ENCODE peak calls at places on chromosome 6, in ten cellular contexts. F is CD4-positive, alpha-beta T cell; S is progenitor cell of endocrine pancreas; O is coronary artery; H is foreskin fibroblast; G is neural crest cell; Q is thoracic aorta; W is heart right ventricle; Y is left ventricle myocardium inferior; L is cardiac muscle cell. P is an unnamed sample.

GRCh38 chr6:170035104-170035503 is 255.8 kb downstream of the DLL1 start:
- DNase-seq in Q (no peak), G (no peak), S (no peak), O (no peak), Y (no peak), W (no peak), L (no peak), F (no peak), H (no peak), P (no peak)

GRCh38 chr6:162092816-162093502 is 634.6 kb downstream of the PRKN start:
- DNase-seq in Q (no peak), H (no peak), F (no peak), O (no peak), Y (no peak), W (no peak), L (no peak), S (no peak), G (no peak), P (no peak)

GRCh38 chr6:14286144-14286543 is 168.6 kb downstream of the CD83 start:
- DNase-seq in L (no peak), Q (no peak), F (no peak), G (no peak), H (peak; percentile 79), O (no peak), S (no peak), Y (no peak), W (no peak), P (no peak)

GRCh38 chr6:114131943-114132342 is 161.0 kb upstream of the HDAC2 start:
- DNase-seq in G (no peak), L (no peak), Q (no peak), O (no peak), H (no peak), Y (no peak), W (no peak), S (no peak), F (no peak), P (no peak)

GRCh38 chr6:166949533-166950442 is 6.6 kb downstream of the RNASET2 start:
- DNase-seq in O (no peak), W (no peak), Y (no peak), L (no peak), F (no peak), S (no peak), G (no peak), Q (no peak), H (no peak), P (no peak)

GRCh38 chr6:106442351-106442750 is 81.8 kb downstream of the CRYBG1 start:
- DNase-seq in G (no peak), O (no peak), F (no peak), Q (no peak), W (no peak), H (no peak), S (no peak), Y (no peak), L (no peak), P (no peak)

GRCh38 chr6:113094781-113095180 is 747.7 kb downstream of the RFPL4B start:
- DNase-seq in S (no peak), L (no peak), Y (no peak), G (no peak), W (no peak), H (peak; percentile 37), Q (no peak), O (no peak), F (no peak), P (no peak)

GRCh38 chr6:70834520-70834919 is 122.3 kb downstream of the B3GAT2 start:
- DNase-seq in Q (no peak), F (no peak), W (no peak), Y (no peak), G (no peak), S (no peak), L (no peak), H (peak; percentile 12), O (no peak), P (no peak)

GRCh38 chr6:7640607-7641577 is 50.9 kb downstream of the SNRNP48 start:
- DNase-seq in F (no peak), W (no peak), Y (no peak), Q (no peak), G (no peak), O (no peak), H (no peak), L (no peak), S (no peak), P (peak; percentile 6)

GRCh38 chr6:10175330-10175729 is 239.5 kb downstream of the TFAP2A start:
- DNase-seq in Y (no peak), G (no peak), Q (no peak), F (no peak), L (no peak), O (no peak), W (no peak), H (no peak), S (no peak), P (no peak)

GRCh38 chr6:136344420-136344819 is 54.8 kb upstream of the BCLAF1 start:
- DNase-seq in O (no peak), H (peak; percentile 71), W (no peak), L (no peak), Q (no peak), Y (no peak), G (no peak), S (no peak), F (no peak), P (no peak)

GRCh38 chr6:113564401-113565161 is 292.6 kb upstream of the MARCKS start:
- DNase-seq in L (peak; percentile 95), F (no peak), S (peak; percentile 10), O (peak; percentile 75), Q (peak; percentile 2), Y (peak; percentile 86), G (peak; percentile 54), W (peak; percentile 80), H (peak; percentile 94), P (no peak)

GRCh38 chr6:33344771-33345697 is 27.5 kb upstream of the ZBTB22 start:
- DNase-seq in L (peak; percentile 81), S (peak; percentile 28), Y (peak; percentile 43), Q (peak; percentile 26), W (peak; percentile 27), F (peak; percentile 64), O (peak; percentile 75), G (no peak), H (peak; percentile 50), P (peak; percentile 74)

DNA sequence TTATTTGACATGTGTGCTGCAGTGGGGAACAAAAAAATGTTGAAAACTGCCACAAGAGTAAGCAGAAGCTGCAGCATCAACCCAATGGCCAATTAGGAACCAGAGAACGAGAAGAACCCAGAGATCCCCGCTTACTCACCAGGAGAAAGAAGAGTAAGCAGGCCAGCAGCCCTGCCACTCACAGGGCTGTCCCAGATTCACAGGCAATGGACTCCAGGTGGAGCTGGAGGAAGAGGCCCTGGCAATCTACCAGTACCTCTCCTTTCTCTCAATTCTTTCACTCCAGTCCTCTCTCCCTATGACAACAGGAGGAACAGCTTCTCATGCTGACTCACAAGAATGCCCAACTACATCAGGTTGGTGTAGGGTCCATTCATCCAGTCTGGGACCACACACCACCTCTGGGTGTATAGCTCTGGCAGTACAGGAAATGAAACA is 19.3 kb downstream of the KIF13A start:
- DNase-seq in W (no peak), G (no peak), S (no peak), H (no peak), Q (no peak), L (no peak), O (no peak), F (no peak), Y (no peak), P (no peak)
- TF ChIP-seq CTCF in W (no peak), G (no peak), S (no peak), H (no peak), Q (no peak), L (no peak), O (no peak), F (no peak), Y (no peak), P (no peak)

DNA sequence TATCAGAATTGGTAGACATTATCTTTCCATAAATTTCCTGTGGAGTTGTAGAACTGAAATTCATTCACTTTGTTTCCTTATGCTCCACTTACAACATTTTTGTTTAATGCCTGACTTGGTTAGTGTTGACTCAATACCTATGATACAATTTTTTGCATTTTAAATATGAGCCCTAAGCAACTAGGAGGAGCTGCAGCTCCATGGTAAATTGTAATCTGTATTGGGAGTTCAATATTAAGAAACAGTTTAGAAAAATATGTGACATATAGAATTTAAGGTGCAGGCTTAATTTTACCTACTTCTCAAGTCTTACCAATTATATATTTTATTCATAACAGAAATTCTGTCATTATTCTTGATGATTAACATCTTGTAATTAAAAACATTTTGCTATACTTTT is 868.3 kb downstream of the EYS start:
- DNase-seq in O (no peak), F (no peak), S (no peak), W (no peak), H (no peak), Q (no peak), G (no peak), L (no peak), Y (no peak), P (no peak)
- TF ChIP-seq CTCF in O (no peak), F (no peak), S (no peak), W (no peak), H (no peak), Q (no peak), G (no peak), L (no peak), Y (no peak), P (no peak)

GRCh38 chr6:2103644-2104523 is 141.5 kb downstream of the GMDS start:
- DNase-seq in G (no peak), F (no peak), W (no peak), O (no peak), S (no peak), Q (no peak), L (peak; percentile 36), Y (no peak), H (peak; percentile 23), P (no peak)
- TF ChIP-seq CTCF in G (peak; percentile 78), F (peak; percentile 63), W (peak; percentile 77), O (peak; percentile 42), S (peak; percentile 59), Q (peak; percentile 51), L (peak; percentile 62), Y (peak; percentile 69), H (peak; percentile 49), P (no peak)

GRCh38 chr6:79250559-79250958 is 16.1 kb upstream of the HMGN3 start:
- DNase-seq in L (no peak), H (no peak), S (no peak), Q (no peak), F (no peak), Y (no peak), G (no peak), W (no peak), O (no peak), P (no peak)

GRCh38 chr6:79249136-79249535 is 14.7 kb upstream of the HMGN3 start:
- DNase-seq in G (no peak), F (no peak), L (no peak), W (no peak), Q (no peak), H (no peak), O (no peak), S (no peak), Y (no peak), P (no peak)

GRCh38 chr6:79246891-79247290 is 12.4 kb upstream of the HMGN3 start:
- DNase-seq in H (no peak), L (no peak), F (no peak), Y (no peak), G (no peak), S (no peak), O (no peak), W (no peak), Q (no peak), P (no peak)

DNA sequence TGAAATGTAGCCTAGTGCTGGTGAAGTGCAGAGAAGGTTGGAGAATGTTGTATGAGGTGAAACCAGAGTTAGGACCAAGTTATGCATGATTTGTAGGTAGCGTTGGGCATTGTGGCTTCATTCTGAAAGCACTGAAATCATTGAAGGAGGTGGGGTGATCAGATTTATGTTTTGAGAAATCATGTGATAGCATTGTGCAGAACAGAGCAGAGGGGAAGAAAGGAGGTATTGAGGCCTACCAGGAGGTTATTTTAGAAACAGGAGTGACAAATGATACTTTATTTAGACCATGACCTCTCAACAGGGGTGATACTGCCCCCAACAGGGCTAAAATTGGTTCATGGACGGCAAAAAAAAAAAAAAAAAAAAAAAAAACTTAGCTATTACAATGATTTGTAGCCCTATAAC is 15.6 kb upstream of the HMGN3 start:
- DNase-seq in Q (no peak), O (no peak), G (no peak), H (no peak), F (no peak), S (no peak), L (peak; percentile 60), Y (no peak), W (no peak), P (no peak)
- TF ChIP-seq CTCF in Q (no peak), O (no peak), G (no peak), H (no peak), F (no peak), S (no peak), L (peak; percentile 18), Y (peak; percentile 48), W (peak; percentile 53), P (no peak)